ENCODE peak calls at places on chromosomes 3 and 15, in ten cellular contexts. A, N, Z, L, I, M, X, W, S and R are unnamed samples.

GRCh38 chr3:12750658-12751071 is 8.4 kb downstream of the TMEM40 start:
- DNase-seq in N (no peak), I (no peak), S (no peak), W (no peak), Z (no peak), A (no peak), L (peak; percentile 42), X (no peak), M (no peak), R (no peak)

GRCh38 chr3:149751551-149751950 is 738 bp downstream of the COMMD2 start:
- DNase-seq in M (no peak), N (no peak), L (no peak), S (no peak), Z (no peak), W (peak; percentile 17), A (no peak), X (no peak), I (no peak), R (no peak)

GRCh38 chr15:59751552-59752413 is 62.7 kb upstream of the BNIP2 start:
- DNase-seq in L (no peak), I (no peak), Z (no peak), A (no peak), W (no peak), N (no peak), S (no peak), X (peak; percentile 55), M (peak; percentile 29), R (no peak)

GRCh38 chr3:44427683-44428082 is 49.8 kb downstream of the ZNF445 start:
- DNase-seq in X (no peak), A (no peak), L (no peak), I (no peak), N (no peak), S (no peak), Z (no peak), W (no peak), M (no peak), R (no peak)

GRCh38 chr3:184360070-184360833 is 1.2 kb downstream of the CLCN2 start:
- DNase-seq in S (no peak), A (peak; percentile 27), I (no peak), X (no peak), N (no peak), Z (no peak), W (no peak), L (no peak), M (no peak), R (no peak)

GRCh38 chr3:55030938-55031337 is 103.1 kb upstream of the LRTM1 start:
- DNase-seq in S (no peak), M (no peak), W (no peak), L (no peak), I (no peak), X (no peak), A (no peak), Z (no peak), N (no peak), R (no peak)

GRCh38 chr3:16759227-16759903 is 125.4 kb upstream of the PLCL2 start:
- DNase-seq in X (no peak), N (no peak), W (no peak), A (no peak), S (no peak), M (no peak), L (no peak), Z (no peak), I (no peak), R (no peak)

GRCh38 chr15:64635486-64635815 is 139.9 kb downstream of the RBPMS2 start:
- DNase-seq in S (no peak), A (no peak), W (peak; percentile 29), L (no peak), I (no peak), N (no peak), X (peak; percentile 32), M (no peak), Z (no peak), R (no peak)

GRCh38 chr3:3154879-3155610 is 24.4 kb downstream of the CRBN start:
- DNase-seq in X (no peak), I (no peak), W (no peak), M (no peak), L (no peak), A (no peak), N (no peak), Z (no peak), S (no peak), R (no peak)

GRCh38 chr3:23480324-23480704 is 277.2 kb downstream of the UBE2E2 start:
- DNase-seq in M (no peak), I (no peak), X (no peak), W (no peak), S (no peak), L (no peak), Z (no peak), A (no peak), N (no peak), R (no peak)

GRCh38 chr3:11305509-11305908 is 33.3 kb downstream of the ATG7 start:
- DNase-seq in W (no peak), M (no peak), S (no peak), L (no peak), A (no peak), Z (no peak), X (no peak), I (no peak), N (no peak), R (no peak)

GRCh38 chr3:189144645-189145044 is 27.1 kb upstream of the TPRG1 start:
- DNase-seq in A (no peak), L (peak; percentile 35), M (no peak), I (no peak), N (no peak), W (peak; percentile 29), X (peak; percentile 79), Z (no peak), S (no peak), R (no peak)

GRCh38 chr3:99319961-99320360 is 318.4 kb upstream of the COL8A1 start:
- DNase-seq in X (no peak), Z (no peak), M (peak; percentile 18), I (no peak), N (no peak), L (no peak), A (no peak), W (no peak), S (no peak), R (no peak)

GRCh38 chr3:128503164-128503651 is 10.2 kb upstream of the GATA2 start:
- DNase-seq in A (no peak), W (no peak), N (no peak), X (peak; percentile 46), Z (no peak), I (no peak), M (no peak), L (no peak), S (no peak), R (no peak)

GRCh38 chr3:133376805-133377204 is 23.1 kb upstream of the BFSP2 start:
- DNase-seq in S (no peak), L (no peak), I (no peak), Z (no peak), X (no peak), W (no peak), A (no peak), N (no peak), M (no peak), R (no peak)

GRCh38 chr15:40693904-40694705 is 869 bp upstream of the RAD51 start:
- DNase-seq in L (peak; percentile 24), X (no peak), N (no peak), W (no peak), S (no peak), M (no peak), I (no peak), Z (no peak), A (no peak), R (no peak)

GRCh38 chr3:71493372-71493771 is 90.2 kb downstream of the FOXP1 start:
- DNase-seq in Z (peak; percentile 26), S (peak; percentile 22), W (no peak), A (no peak), I (no peak), M (no peak), X (no peak), N (no peak), L (no peak), R (peak; percentile 20)